ENCODE peak calls at places on chromosomes 4 and X, in four cellular contexts. E is H4, Y is mucosa of descending colon, F is astrocyte of the cerebellum. K is an unnamed sample.

GRCh38 chr4:146256328-146256727 is 42.0 kb downstream of the REELD1 start:
- DNase-seq in F (no peak), E (no peak), Y (no peak), K (no peak)

GRCh38 chr4:40241936-40242590 is 45.2 kb downstream of the RHOH start:
- DNase-seq in E (no peak), Y (no peak), F (no peak), K (no peak)

GRCh38 chr4:15706646-15707362 is 3.9 kb downstream of the BST1 start:
- DNase-seq in E (no peak), F (no peak), Y (no peak), K (no peak)

GRCh38 chr4:154004028-154004427 is 215.1 kb upstream of the SFRP2 start:
- DNase-seq in Y (no peak), F (peak), E (no peak), K (no peak)

GRCh38 chr4:1238676-1239000 is 10.3 kb downstream of the CTBP1 start:
- DNase-seq in F (no peak), Y (peak), E (no peak), K (no peak)

GRCh38 chrX:125205918-125206665 is 113.6 kb upstream of the TEX13C start:
- DNase-seq in Y (no peak), E (peak), F (no peak), K (peak)

GRCh38 chr4:41882622-41883347 is 52.4 kb upstream of the TMEM33 start:
- DNase-seq in F (no peak), E (no peak), Y (no peak), K (peak)

GRCh38 chrX:76915836-76916235 is 488.3 kb downstream of the MAGEE1 start:
- DNase-seq in Y (no peak), E (no peak), F (no peak), K (no peak)

GRCh38 chr4:44448548-44449443 is at the start of gene KCTD8:
- DNase-seq in Y (peak), F (peak), E (peak), K (peak)

GRCh38 chrX:56733459-56734046 is 4.5 kb downstream of the NBDY start:
- DNase-seq in E (peak), F (peak), Y (no peak), K (peak)

GRCh38 chrX:12894074-12894691 is 12.2 kb upstream of the TLR8 start:
- DNase-seq in Y (no peak), E (no peak), F (no peak), K (peak)

GRCh38 chrX:55702611-55703010 is 14.9 kb upstream of the RRAGB start:
- DNase-seq in Y (no peak), E (no peak), F (no peak), K (no peak)

GRCh38 chrX:45424341-45424740 is 223.7 kb upstream of the DIPK2B start:
- DNase-seq in E (no peak), Y (no peak), F (no peak), K (no peak)

GRCh38 chr4:118363166-118363565 is 10.4 kb upstream of the PRSS12 start:
- DNase-seq in F (no peak), Y (no peak), E (no peak), K (no peak)

GRCh38 chrX:87517571-87518141 is at the start of gene KLHL4:
- DNase-seq in E (peak), F (peak), Y (no peak), K (peak)

GRCh38 chr4:167989815-167990214 is 102.5 kb upstream of the ANXA10 start:
- DNase-seq in Y (no peak), F (no peak), E (no peak), K (no peak)

GRCh38 chrX:153206425-153207046 is 27.5 kb downstream of the MAGEA1 start:
- DNase-seq in Y (no peak), F (no peak), E (no peak), K (no peak)

GRCh38 chr4:78610546-78611214 is 59.1 kb downstream of the ANXA3 start:
- DNase-seq in E (peak), Y (no peak), F (no peak), K (no peak)

GRCh38 chr4:86600007-86600653 is 6.0 kb downstream of the PTPN13 start:
- DNase-seq in Y (no peak), E (no peak), F (no peak), K (no peak)

GRCh38 chrX:125203737-125204578 is 115.7 kb upstream of the TEX13C start:
- DNase-seq in Y (peak), E (peak), F (peak), K (peak)

GRCh38 chrX:46961097-46961496 is 48.9 kb downstream of the JADE3 start:
- DNase-seq in F (no peak), Y (no peak), E (no peak), K (no peak)

GRCh38 chrX:2311483-2311882 is 189.3 kb downstream of the DHRSX start:
- DNase-seq in Y (no peak), F (no peak), E (no peak), K (no peak)

GRCh38 chr4:15234101-15234500 is 193.7 kb upstream of the C1QTNF7 start:
- DNase-seq in Y (no peak), F (no peak), E (peak), K (no peak)

GRCh38 chr4:122065915-122066314 is 86.2 kb upstream of the BLTP1 start:
- DNase-seq in E (no peak), F (no peak), Y (no peak), K (no peak)

GRCh38 chr4:106062452-106062875 is 167.2 kb downstream of the NPNT start:
- DNase-seq in E (peak), F (peak), Y (no peak), K (peak)

GRCh38 chrX:95055991-95056390 is 1382.0 kb downstream of the FAM133A start:
- DNase-seq in Y (no peak), F (no peak), E (no peak), K (no peak)

GRCh38 chr4:104063341-104063740 is 343.6 kb upstream of the TACR3 start:
- DNase-seq in E (no peak), Y (no peak), F (no peak), K (no peak)

GRCh38 chr4:11765849-11766453 is 337.3 kb upstream of the HS3ST1 start:
- DNase-seq in F (peak), Y (no peak), E (peak), K (peak)

GRCh38 chr4:21726255-21726815 is 222.2 kb downstream of the KCNIP4 start:
- DNase-seq in E (no peak), F (no peak), Y (no peak), K (no peak)

GRCh38 chr4:84965558-84966381 is 720 bp downstream of the WDFY3 start:
- DNase-seq in Y (peak), E (no peak), F (no peak), K (peak)

GRCh38 chr4:99715286-99715685 is 57.7 kb upstream of the C4orf54 start:
- DNase-seq in F (no peak), E (no peak), Y (no peak), K (no peak)

GRCh38 chr4:126779001-126779400 is 853.8 kb upstream of the INTU start:
- DNase-seq in F (no peak), E (no peak), Y (no peak), K (no peak)

GRCh38 chrX:1281511-1281910 is 12.9 kb downstream of the CSF2RA start:
- DNase-seq in Y (no peak), F (no peak), E (peak), K (peak)

GRCh38 chr4:168803727-168804126 is 206.3 kb downstream of the CBR4 start:
- DNase-seq in Y (no peak), F (peak), E (peak), K (no peak)

GRCh38 chrX:85836868-85837267 is 210.5 kb downstream of the CHM start:
- DNase-seq in F (peak), Y (no peak), E (no peak), K (peak)

GRCh38 chr4:184012937-184013336 is 107.8 kb downstream of the STOX2 start:
- DNase-seq in F (no peak), Y (no peak), E (no peak), K (no peak)